ENCODE peak calls at places on chromosomes 5 and 9, in eight cellular contexts. H is upper lobe of right lung; P is thyroid gland; R is HCT116; Q is hepatocyte; J is cardiac muscle cell; E is CD4-positive, alpha-beta memory T cell; T is ovary. M is an unnamed sample.

GRCh38 chr9:36120705-36121104 is 15.8 kb upstream of the GLIPR2 start:
- DNase-seq in R (no peak), Q (no peak), T (no peak), E (no peak), J (no peak), P (no peak), H (no peak), M (no peak)

GRCh38 chr5:1892685-1893445 is 10.1 kb upstream of the IRX4 start:
- DNase-seq in R (no peak), J (no peak), Q (no peak), E (no peak), H (no peak), T (no peak), P (no peak), M (no peak)

GRCh38 chr9:121963542-121963995 is 129.5 kb downstream of the TTLL11 start:
- DNase-seq in Q (no peak), E (no peak), H (no peak), T (no peak), J (no peak), R (no peak), P (no peak), M (peak; percentile 58)

GRCh38 chr5:65483474-65484346 is 2.0 kb upstream of the ADAMTS6 start:
- DNase-seq in H (no peak), T (no peak), E (peak; percentile 51), P (no peak), R (peak; percentile 52), J (peak; percentile 77), Q (peak; percentile 67), M (peak; percentile 85)

GRCh38 chr5:14458414-14458813 is 123.2 kb upstream of the OTULINL start:
- DNase-seq in E (no peak), P (no peak), T (no peak), J (no peak), R (no peak), H (no peak), Q (no peak), M (no peak)

GRCh38 chr5:42518595-42519067 is 95.4 kb downstream of the GHR start:
- DNase-seq in E (no peak), H (no peak), P (no peak), Q (no peak), R (no peak), T (no peak), J (no peak), M (peak; percentile 30)

GRCh38 chr9:81980568-81980967 is 8.0 kb upstream of the SPATA31D1 start:
- DNase-seq in P (no peak), Q (no peak), R (no peak), J (no peak), H (no peak), E (no peak), T (no peak), M (no peak)

GRCh38 chr5:137344021-137344420 is 155.1 kb downstream of the SPOCK1 start:
- DNase-seq in R (no peak), T (no peak), J (no peak), H (no peak), Q (no peak), P (no peak), E (no peak), M (no peak)

GRCh38 chr9:98931990-98932389 is 11.7 kb upstream of the COL15A1 start:
- DNase-seq in R (no peak), P (no peak), E (no peak), H (no peak), T (no peak), J (no peak), Q (no peak), M (no peak)

GRCh38 chr5:116739648-116740047 is 165.0 kb upstream of the SEMA6A start:
- DNase-seq in Q (no peak), T (no peak), H (no peak), R (no peak), E (no peak), J (no peak), P (no peak), M (no peak)

GRCh38 chr5:13359326-13359725 is 585.2 kb downstream of the DNAH5 start:
- DNase-seq in H (no peak), E (no peak), Q (no peak), R (no peak), T (no peak), P (no peak), J (no peak), M (no peak)

GRCh38 chr9:93306579-93307091 is 122.7 kb downstream of the WNK2 start:
- DNase-seq in T (peak; percentile 18), P (no peak), Q (no peak), J (no peak), E (no peak), R (no peak), H (no peak), M (no peak)

GRCh38 chr9:96559339-96559943 is 60.2 kb downstream of the CDC14B start:
- DNase-seq in R (no peak), E (no peak), Q (no peak), P (no peak), H (no peak), J (no peak), T (no peak), M (no peak)

GRCh38 chr9:135218331-135219225 is 131.1 kb downstream of the OLFM1 start:
- DNase-seq in R (no peak), E (no peak), P (peak; percentile 39), T (peak; percentile 16), Q (no peak), J (no peak), H (peak; percentile 52), M (no peak)

GRCh38 chr9:91012933-91013841 is 211.6 kb downstream of the SYK start:
- DNase-seq in T (no peak), R (no peak), Q (no peak), P (no peak), J (no peak), E (no peak), H (no peak), M (no peak)

GRCh38 chr5:136811551-136811950 is 446.2 kb upstream of the TRPC7 start:
- DNase-seq in H (no peak), T (no peak), P (no peak), Q (peak; percentile 13), E (no peak), J (no peak), R (no peak), M (peak; percentile 84)

GRCh38 chr5:10786835-10787234 is 25.8 kb upstream of the DAP start:
- DNase-seq in E (no peak), T (no peak), J (no peak), Q (no peak), P (no peak), H (no peak), R (no peak), M (no peak)

GRCh38 chr5:144361406-144361805 is 190.7 kb downstream of the KCTD16 start:
- DNase-seq in Q (no peak), T (no peak), E (no peak), J (no peak), H (no peak), R (no peak), P (no peak), M (no peak)

GRCh38 chr9:129736334-129736733 is 16.5 kb downstream of the PTGES start:
- DNase-seq in H (no peak), Q (no peak), P (no peak), J (no peak), E (no peak), R (no peak), T (no peak), M (no peak)

GRCh38 chr5:104412649-104413240 is 850.2 kb upstream of the NUDT12 start:
- DNase-seq in Q (peak; percentile 41), R (peak; percentile 21), J (peak; percentile 52), E (no peak), H (no peak), P (no peak), T (no peak), M (peak; percentile 54)

GRCh38 chr5:180097163-180097894 is 25.8 kb upstream of the RNF130 start:
- DNase-seq in H (no peak), E (no peak), Q (no peak), R (no peak), P (no peak), T (no peak), J (no peak), M (no peak)

GRCh38 chr5:74954919-74955318 is 88.7 kb upstream of the FAM169A start:
- DNase-seq in T (no peak), H (no peak), R (no peak), P (no peak), J (no peak), Q (no peak), E (no peak), M (peak; percentile 17)
- H3K27ac ChIP-seq in T (no peak overlapping the region), H (no peak overlapping the region), R (no peak overlapping the region), P (no peak overlapping the region), J (no peak overlapping the region), Q (peak overlapping the region; percentile 86), E (no peak overlapping the region), M (peak overlapping the region; percentile 87)

DNA sequence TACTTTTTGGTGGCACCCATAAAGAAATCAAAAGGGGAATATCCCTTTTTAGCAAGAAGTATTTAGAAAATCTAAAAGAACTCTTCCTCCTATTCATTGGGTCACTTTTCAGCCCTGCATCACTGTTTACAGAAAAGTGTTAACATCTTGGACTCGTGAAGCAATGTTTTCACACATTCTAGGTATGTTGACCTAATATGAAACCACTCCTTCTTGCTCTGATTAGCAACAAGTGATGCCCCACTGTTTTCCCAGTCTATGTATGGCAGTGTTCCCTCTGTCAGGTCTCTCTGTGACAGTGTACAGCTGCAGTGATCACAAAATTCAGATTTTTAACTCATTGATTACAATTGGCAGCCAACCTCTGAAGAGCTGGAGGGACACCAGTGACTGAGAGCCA is 148.2 kb upstream of the SLC12A2 start:
- DNase-seq in T (no peak), E (no peak), Q (peak; percentile 37), J (no peak), R (no peak), H (no peak), P (no peak), M (no peak)
- H3K4me1 ChIP-seq in T (peaks cover 2% of the 10 kb centered on the region), E (no peaks in the 10 kb centered on the region), Q (no peaks in the 10 kb centered on the region), J (no peaks in the 10 kb centered on the region), R (peaks cover 44% of the 10 kb centered on the region), H (no peaks in the 10 kb centered on the region), P (peaks cover 8% of the 10 kb centered on the region), M (no peaks in the 10 kb centered on the region)

GRCh38 chr5:148428825-148429224 is 45.1 kb downstream of the FBXO38 start:
- DNase-seq in Q (no peak), P (no peak), J (no peak), E (no peak), T (no peak), R (no peak), H (no peak), M (no peak)
- H3K36me3 ChIP-seq in Q (no peaks in the 10 kb centered on the region), P (peaks cover 45% of the 10 kb centered on the region), J (peaks cover 60% of the 10 kb centered on the region), E (peaks cover 48% of the 10 kb centered on the region), T (no peaks in the 10 kb centered on the region), R (peaks cover 13% of the 10 kb centered on the region), H (peaks cover 72% of the 10 kb centered on the region), M (peaks cover 83% of the 10 kb centered on the region)

GRCh38 chr5:148014276-148014675 is 49.5 kb upstream of the SPINK5 start:
- DNase-seq in E (no peak), R (no peak), T (no peak), Q (no peak), J (no peak), H (no peak), P (no peak), M (peak; percentile 28)
- H3K27ac ChIP-seq in E (no peak overlapping the region), R (no peak overlapping the region), T (no peak overlapping the region), Q (no peak overlapping the region), J (no peak overlapping the region), H (no peak overlapping the region), P (no peak overlapping the region), M (no peak overlapping the region)

GRCh38 chr9:95043826-95044225 is 273.7 kb downstream of the FANCC start:
- DNase-seq in Q (no peak), T (no peak), J (peak; percentile 74), H (no peak), E (no peak), R (no peak), P (no peak), M (no peak)
- H3K4me1 ChIP-seq in Q (peaks cover 35% of the 10 kb centered on the region), T (peaks cover 11% of the 10 kb centered on the region), J (peaks cover 32% of the 10 kb centered on the region), H (peaks cover 27% of the 10 kb centered on the region), E (peaks cover 10% of the 10 kb centered on the region), R (peaks cover 11% of the 10 kb centered on the region), P (peaks cover 29% of the 10 kb centered on the region), M (peaks cover 24% of the 10 kb centered on the region)